ENCODE peak calls at places on chromosomes 2 and 18, in nine cellular contexts. One of them, this sample, is unnamed.

GRCh38 chr18:63088262-63088661 is 231.3 kb downstream of the BCL2 start:
- DNase-seq in upper lobe of right lung: no peak
- DNase-seq in COR-L47: no peak
- DNase-seq in fibroblast of lung: no peak
- DNase-seq in amniotic stem cell: no peak
- DNase-seq in nucleus accumbens: no peak
- DNase-seq in NCI-H1694: no peak
- DNase-seq in kidney glomerular epithelial cell: no peak
- DNase-seq in GM06990: no peak
- DNase-seq in this sample: no peak

GRCh38 chr2:24515841-24516240 is 24.8 kb downstream of the NCOA1 start:
- DNase-seq in COR-L47: no peak
- DNase-seq in GM06990: no peak
- DNase-seq in NCI-H1694: no peak
- DNase-seq in kidney glomerular epithelial cell: no peak
- DNase-seq in nucleus accumbens: no peak
- DNase-seq in upper lobe of right lung: no peak
- DNase-seq in fibroblast of lung: no peak
- DNase-seq in amniotic stem cell: no peak
- DNase-seq in this sample: no peak

GRCh38 chr2:196431957-196432356 is 207.6 kb upstream of the CCDC150 start:
- DNase-seq in nucleus accumbens: no peak
- DNase-seq in amniotic stem cell: no peak
- DNase-seq in upper lobe of right lung: no peak
- DNase-seq in fibroblast of lung: peak
- DNase-seq in NCI-H1694: peak
- DNase-seq in kidney glomerular epithelial cell: no peak
- DNase-seq in GM06990: no peak
- DNase-seq in COR-L47: no peak
- DNase-seq in this sample: peak

GRCh38 chr2:240564571-240565266 is 3.6 kb upstream of the RNPEPL1 start:
- DNase-seq in kidney glomerular epithelial cell: no peak
- DNase-seq in nucleus accumbens: no peak
- DNase-seq in upper lobe of right lung: no peak
- DNase-seq in amniotic stem cell: no peak
- DNase-seq in GM06990: no peak
- DNase-seq in COR-L47: no peak
- DNase-seq in fibroblast of lung: no peak
- DNase-seq in NCI-H1694: no peak
- DNase-seq in this sample: no peak

GRCh38 chr18:35661483-35662146 is 80.1 kb downstream of the GALNT1 start:
- DNase-seq in NCI-H1694: peak
- DNase-seq in fibroblast of lung: peak
- DNase-seq in nucleus accumbens: no peak
- DNase-seq in amniotic stem cell: no peak
- DNase-seq in GM06990: no peak
- DNase-seq in COR-L47: peak
- DNase-seq in kidney glomerular epithelial cell: no peak
- DNase-seq in upper lobe of right lung: no peak
- DNase-seq in this sample: peak

GRCh38 chr18:60861575-60861974 is 471.7 kb upstream of the CDH20 start:
- DNase-seq in GM06990: no peak
- DNase-seq in amniotic stem cell: no peak
- DNase-seq in fibroblast of lung: no peak
- DNase-seq in kidney glomerular epithelial cell: peak
- DNase-seq in COR-L47: no peak
- DNase-seq in NCI-H1694: no peak
- DNase-seq in upper lobe of right lung: no peak
- DNase-seq in nucleus accumbens: no peak
- DNase-seq in this sample: no peak

GRCh38 chr2:198905881-198906612 is 551.7 kb downstream of the SATB2 start:
- DNase-seq in nucleus accumbens: no peak
- DNase-seq in COR-L47: no peak
- DNase-seq in upper lobe of right lung: no peak
- DNase-seq in fibroblast of lung: no peak
- DNase-seq in amniotic stem cell: no peak
- DNase-seq in GM06990: peak
- DNase-seq in NCI-H1694: no peak
- DNase-seq in kidney glomerular epithelial cell: no peak
- DNase-seq in this sample: no peak

GRCh38 chr2:45184606-45185005 is 175.4 kb upstream of the SIX2 start:
- DNase-seq in GM06990: no peak
- DNase-seq in COR-L47: no peak
- DNase-seq in kidney glomerular epithelial cell: peak
- DNase-seq in NCI-H1694: no peak
- DNase-seq in upper lobe of right lung: no peak
- DNase-seq in nucleus accumbens: no peak
- DNase-seq in fibroblast of lung: peak
- DNase-seq in amniotic stem cell: peak
- DNase-seq in this sample: no peak

GRCh38 chr2:178796079-178796677 is 11.0 kb downstream of the TTN start:
- DNase-seq in amniotic stem cell: peak
- DNase-seq in kidney glomerular epithelial cell: peak
- DNase-seq in GM06990: no peak
- DNase-seq in upper lobe of right lung: no peak
- DNase-seq in COR-L47: peak
- DNase-seq in nucleus accumbens: no peak
- DNase-seq in NCI-H1694: peak
- DNase-seq in fibroblast of lung: peak
- DNase-seq in this sample: peak

GRCh38 chr2:130336877-130337734 is 5.6 kb upstream of the IMP4 start:
- DNase-seq in GM06990: peak
- DNase-seq in NCI-H1694: peak
- DNase-seq in amniotic stem cell: peak
- DNase-seq in fibroblast of lung: peak
- DNase-seq in upper lobe of right lung: peak
- DNase-seq in COR-L47: peak
- DNase-seq in nucleus accumbens: peak
- DNase-seq in kidney glomerular epithelial cell: peak
- DNase-seq in this sample: peak

GRCh38 chr2:162430323-162430722 is 86.4 kb downstream of the GCA start:
- DNase-seq in amniotic stem cell: no peak
- DNase-seq in GM06990: no peak
- DNase-seq in fibroblast of lung: no peak
- DNase-seq in NCI-H1694: no peak
- DNase-seq in nucleus accumbens: no peak
- DNase-seq in kidney glomerular epithelial cell: no peak
- DNase-seq in COR-L47: peak
- DNase-seq in upper lobe of right lung: no peak
- DNase-seq in this sample: peak

GRCh38 chr2:240560084-240560479 is at the start of gene DUSP28:
- DNase-seq in kidney glomerular epithelial cell: peak
- DNase-seq in NCI-H1694: peak
- DNase-seq in amniotic stem cell: peak
- DNase-seq in COR-L47: peak
- DNase-seq in fibroblast of lung: peak
- DNase-seq in upper lobe of right lung: peak
- DNase-seq in nucleus accumbens: peak
- DNase-seq in GM06990: peak
- DNase-seq in this sample: peak

GRCh38 chr2:231887756-231888155 is 38.4 kb downstream of the NPPC start:
- DNase-seq in fibroblast of lung: no peak
- DNase-seq in GM06990: no peak
- DNase-seq in amniotic stem cell: no peak
- DNase-seq in nucleus accumbens: no peak
- DNase-seq in upper lobe of right lung: peak
- DNase-seq in kidney glomerular epithelial cell: no peak
- DNase-seq in NCI-H1694: no peak
- DNase-seq in COR-L47: no peak
- DNase-seq in this sample: no peak

GRCh38 chr2:85589982-85590791 is 5.4 kb upstream of the RNF181 start:
- DNase-seq in fibroblast of lung: peak
- DNase-seq in amniotic stem cell: no peak
- DNase-seq in kidney glomerular epithelial cell: peak
- DNase-seq in NCI-H1694: no peak
- DNase-seq in COR-L47: no peak
- DNase-seq in nucleus accumbens: no peak
- DNase-seq in GM06990: no peak
- DNase-seq in upper lobe of right lung: no peak
- DNase-seq in this sample: no peak

GRCh38 chr18:2971741-2972552 is 41.0 kb downstream of the LPIN2 start:
- DNase-seq in amniotic stem cell: no peak
- DNase-seq in COR-L47: no peak
- DNase-seq in GM06990: peak
- DNase-seq in NCI-H1694: no peak
- DNase-seq in kidney glomerular epithelial cell: peak
- DNase-seq in upper lobe of right lung: peak
- DNase-seq in fibroblast of lung: no peak
- DNase-seq in nucleus accumbens: no peak
- DNase-seq in this sample: no peak

GRCh38 chr18:58015045-58015444 is 29.0 kb upstream of the NEDD4L start:
- DNase-seq in upper lobe of right lung: no peak
- DNase-seq in nucleus accumbens: no peak
- DNase-seq in fibroblast of lung: no peak
- DNase-seq in NCI-H1694: no peak
- DNase-seq in amniotic stem cell: no peak
- DNase-seq in kidney glomerular epithelial cell: no peak
- DNase-seq in GM06990: peak
- DNase-seq in COR-L47: no peak
- DNase-seq in this sample: no peak

GRCh38 chr2:207792244-207792785 is 22.6 kb upstream of the FZD5 start:
- DNase-seq in COR-L47: no peak
- DNase-seq in nucleus accumbens: no peak
- DNase-seq in NCI-H1694: no peak
- DNase-seq in GM06990: peak
- DNase-seq in upper lobe of right lung: no peak
- DNase-seq in fibroblast of lung: peak
- DNase-seq in amniotic stem cell: no peak
- DNase-seq in kidney glomerular epithelial cell: peak
- DNase-seq in this sample: no peak

GRCh38 chr2:53987336-53987921 is 16.6 kb upstream of the PSME4 start:
- DNase-seq in nucleus accumbens: no peak
- DNase-seq in upper lobe of right lung: no peak
- DNase-seq in amniotic stem cell: peak
- DNase-seq in NCI-H1694: no peak
- DNase-seq in fibroblast of lung: peak
- DNase-seq in COR-L47: peak
- DNase-seq in kidney glomerular epithelial cell: peak
- DNase-seq in GM06990: no peak
- DNase-seq in this sample: peak

GRCh38 chr2:238264072-238264460 is 24.2 kb upstream of the HES6 start:
- DNase-seq in kidney glomerular epithelial cell: no peak
- DNase-seq in upper lobe of right lung: no peak
- DNase-seq in nucleus accumbens: no peak
- DNase-seq in fibroblast of lung: no peak
- DNase-seq in NCI-H1694: no peak
- DNase-seq in GM06990: no peak
- DNase-seq in COR-L47: no peak
- DNase-seq in amniotic stem cell: no peak
- DNase-seq in this sample: no peak

GRCh38 chr18:45606007-45606406 is 9.3 kb upstream of the SLC14A2 start:
- DNase-seq in NCI-H1694: no peak
- DNase-seq in fibroblast of lung: no peak
- DNase-seq in COR-L47: no peak
- DNase-seq in nucleus accumbens: no peak
- DNase-seq in amniotic stem cell: no peak
- DNase-seq in GM06990: no peak
- DNase-seq in upper lobe of right lung: no peak
- DNase-seq in kidney glomerular epithelial cell: no peak
- DNase-seq in this sample: no peak

GRCh38 chr2:207416111-207416510 is 113.7 kb upstream of the CREB1 start:
- DNase-seq in upper lobe of right lung: no peak
- DNase-seq in fibroblast of lung: peak
- DNase-seq in amniotic stem cell: no peak
- DNase-seq in NCI-H1694: no peak
- DNase-seq in nucleus accumbens: no peak
- DNase-seq in kidney glomerular epithelial cell: no peak
- DNase-seq in COR-L47: peak
- DNase-seq in GM06990: no peak
- DNase-seq in this sample: no peak

GRCh38 chr18:11960743-11961380 is 20.4 kb upstream of the IMPA2 start:
- DNase-seq in upper lobe of right lung: no peak
- DNase-seq in amniotic stem cell: no peak
- DNase-seq in kidney glomerular epithelial cell: no peak
- DNase-seq in NCI-H1694: no peak
- DNase-seq in nucleus accumbens: no peak
- DNase-seq in COR-L47: no peak
- DNase-seq in fibroblast of lung: no peak
- DNase-seq in GM06990: no peak
- DNase-seq in this sample: no peak

GRCh38 chr2:66661253-66662173 is 226.6 kb downstream of the MEIS1 start:
- DNase-seq in COR-L47: no peak
- DNase-seq in fibroblast of lung: no peak
- DNase-seq in NCI-H1694: no peak
- DNase-seq in nucleus accumbens: no peak
- DNase-seq in kidney glomerular epithelial cell: no peak
- DNase-seq in upper lobe of right lung: no peak
- DNase-seq in GM06990: no peak
- DNase-seq in amniotic stem cell: no peak
- DNase-seq in this sample: no peak

GRCh38 chr2:216315817-216316603 is 56.3 kb downstream of the MARCHF4 start:
- DNase-seq in COR-L47: peak
- DNase-seq in fibroblast of lung: peak
- DNase-seq in amniotic stem cell: peak
- DNase-seq in nucleus accumbens: no peak
- DNase-seq in NCI-H1694: no peak
- DNase-seq in GM06990: no peak
- DNase-seq in kidney glomerular epithelial cell: peak
- DNase-seq in upper lobe of right lung: no peak
- DNase-seq in this sample: no peak

GRCh38 chr2:237964578-237965404 is 2.0 kb upstream of the UBE2F start:
- DNase-seq in nucleus accumbens: no peak
- DNase-seq in upper lobe of right lung: no peak
- DNase-seq in fibroblast of lung: peak
- DNase-seq in NCI-H1694: no peak
- DNase-seq in GM06990: no peak
- DNase-seq in COR-L47: no peak
- DNase-seq in kidney glomerular epithelial cell: no peak
- DNase-seq in amniotic stem cell: no peak
- DNase-seq in this sample: no peak

GRCh38 chr2:230908595-230909191 is 16.3 kb downstream of the GPR55 start:
- DNase-seq in COR-L47: peak
- DNase-seq in nucleus accumbens: peak
- DNase-seq in GM06990: no peak
- DNase-seq in amniotic stem cell: no peak
- DNase-seq in upper lobe of right lung: peak
- DNase-seq in NCI-H1694: no peak
- DNase-seq in fibroblast of lung: peak
- DNase-seq in kidney glomerular epithelial cell: peak
- DNase-seq in this sample: peak

GRCh38 chr2:240797914-240798313 is 22.1 kb downstream of the KIF1A start:
- DNase-seq in nucleus accumbens: no peak
- DNase-seq in GM06990: no peak
- DNase-seq in amniotic stem cell: no peak
- DNase-seq in upper lobe of right lung: no peak
- DNase-seq in kidney glomerular epithelial cell: no peak
- DNase-seq in NCI-H1694: no peak
- DNase-seq in COR-L47: no peak
- DNase-seq in fibroblast of lung: no peak
- DNase-seq in this sample: no peak

GRCh38 chr18:48662021-48662661 is 123.3 kb downstream of the CTIF start:
- DNase-seq in amniotic stem cell: peak
- DNase-seq in COR-L47: no peak
- DNase-seq in nucleus accumbens: no peak
- DNase-seq in GM06990: no peak
- DNase-seq in upper lobe of right lung: no peak
- DNase-seq in NCI-H1694: no peak
- DNase-seq in fibroblast of lung: peak
- DNase-seq in kidney glomerular epithelial cell: no peak
- DNase-seq in this sample: no peak

GRCh38 chr2:58923869-58924268 is 682.7 kb upstream of the FANCL start:
- DNase-seq in fibroblast of lung: peak
- DNase-seq in upper lobe of right lung: no peak
- DNase-seq in kidney glomerular epithelial cell: peak
- DNase-seq in amniotic stem cell: peak
- DNase-seq in GM06990: no peak
- DNase-seq in nucleus accumbens: no peak
- DNase-seq in NCI-H1694: no peak
- DNase-seq in COR-L47: no peak
- DNase-seq in this sample: no peak

GRCh38 chr18:12317664-12318333 is 9.8 kb downstream of the TUBB6 start:
- DNase-seq in upper lobe of right lung: no peak
- DNase-seq in amniotic stem cell: no peak
- DNase-seq in fibroblast of lung: peak
- DNase-seq in nucleus accumbens: no peak
- DNase-seq in kidney glomerular epithelial cell: no peak
- DNase-seq in COR-L47: no peak
- DNase-seq in GM06990: no peak
- DNase-seq in NCI-H1694: no peak
- DNase-seq in this sample: no peak

GRCh38 chr18:58190842-58191530 is 147.0 kb downstream of the NEDD4L start:
- DNase-seq in nucleus accumbens: no peak
- DNase-seq in fibroblast of lung: no peak
- DNase-seq in COR-L47: no peak
- DNase-seq in NCI-H1694: no peak
- DNase-seq in upper lobe of right lung: no peak
- DNase-seq in GM06990: no peak
- DNase-seq in kidney glomerular epithelial cell: no peak
- DNase-seq in amniotic stem cell: no peak
- DNase-seq in this sample: no peak